ENCODE peak calls at places on chromosomes 7 and 10, in eight cellular contexts. J is left lung; O is upper lobe of right lung; K is ovary; Z is aorta; Y is CD4-positive, alpha-beta T cell; E is PC-3; N is right lobe of liver. T is an unnamed sample.

GRCh38 chr10:131980757-131981428 is 830 bp downstream of the BNIP3 start:
- DNase-seq in J (no peak), O (no peak), K (peak; percentile 60), Z (no peak), Y (no peak), E (no peak), N (peak; percentile 83), T (no peak)

GRCh38 chr7:1553513-1554210 is 2.3 kb downstream of the TMEM184A start:
- DNase-seq in J (no peak), O (no peak), K (no peak), Z (no peak), Y (no peak), E (no peak), N (no peak), T (no peak)

GRCh38 chr7:20598479-20599419 is 16.7 kb upstream of the ABCB5 start:
- DNase-seq in J (no peak), O (no peak), K (no peak), Z (no peak), Y (no peak), E (peak; percentile 84), N (no peak), T (no peak)

GRCh38 chr7:52799817-52800216 is 235.6 kb upstream of the POM121L12 start:
- DNase-seq in J (no peak), O (no peak), K (no peak), Z (no peak), Y (no peak), E (no peak), N (no peak), T (no peak)

GRCh38 chr7:44867073-44867990 is 18.0 kb downstream of the PURB start:
- DNase-seq in J (no peak), O (no peak), K (no peak), Z (no peak), Y (no peak), E (peak; percentile 77), N (no peak), T (no peak)

GRCh38 chr10:62306663-62307062 is 38.0 kb upstream of the RTKN2 start:
- DNase-seq in J (no peak), O (no peak), K (no peak), Z (no peak), Y (peak; percentile 6), E (no peak), N (no peak), T (no peak)

GRCh38 chr10:44752451-44753441 is 158.4 kb upstream of the TMEM72 start:
- DNase-seq in J (no peak), O (no peak), K (no peak), Z (no peak), Y (no peak), E (peak; percentile 98), N (no peak), T (no peak)

GRCh38 chr7:100547872-100548271 is 8.9 kb downstream of the AGFG2 start:
- DNase-seq in J (no peak), O (no peak), K (peak; percentile 61), Z (no peak), Y (no peak), E (no peak), N (peak; percentile 55), T (no peak)

GRCh38 chr10:13971586-13972475 is 358.9 kb downstream of the FRMD4A start:
- DNase-seq in J (no peak), O (no peak), K (no peak), Z (no peak), Y (no peak), E (no peak), N (no peak), T (no peak)

GRCh38 chr7:73606801-73607691 is 17.3 kb downstream of the MLXIPL start:
- DNase-seq in J (no peak), O (peak; percentile 78), K (peak; percentile 71), Z (peak; percentile 91), Y (peak; percentile 59), E (peak; percentile 55), N (no peak), T (no peak)

DNA sequence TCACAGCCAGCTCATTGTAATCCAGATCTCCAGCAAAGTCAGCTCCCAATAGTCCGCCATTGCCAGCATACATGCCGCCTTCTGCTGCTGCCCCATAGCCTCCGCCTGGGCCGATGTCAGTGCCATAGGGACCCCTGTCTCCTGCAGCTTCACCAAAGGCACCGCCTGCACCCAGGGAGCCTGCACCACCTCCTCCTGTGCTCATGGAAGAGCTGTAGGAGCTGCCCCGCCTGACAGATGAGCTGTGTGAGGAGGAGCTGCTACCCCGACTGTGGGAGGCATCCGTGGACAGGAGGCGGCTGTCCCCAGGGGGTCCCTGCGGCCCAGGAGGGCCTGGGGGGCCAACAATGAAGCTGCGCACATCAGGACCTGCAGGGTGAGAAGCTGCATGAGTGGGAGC is 51.7 kb downstream of the COL17A1 start:
- DNase-seq in J (no peak), O (peak; percentile 61), K (no peak), Z (no peak), Y (no peak), E (no peak), N (no peak), T (no peak)
- H3K27ac ChIP-seq in J (no peak overlapping the region), O (no peak overlapping the region), K (no peak overlapping the region), Z (no peak overlapping the region), Y (no peak overlapping the region), E (no peak overlapping the region), N (no peak overlapping the region), T (peak overlapping the region; percentile 61)

DNA sequence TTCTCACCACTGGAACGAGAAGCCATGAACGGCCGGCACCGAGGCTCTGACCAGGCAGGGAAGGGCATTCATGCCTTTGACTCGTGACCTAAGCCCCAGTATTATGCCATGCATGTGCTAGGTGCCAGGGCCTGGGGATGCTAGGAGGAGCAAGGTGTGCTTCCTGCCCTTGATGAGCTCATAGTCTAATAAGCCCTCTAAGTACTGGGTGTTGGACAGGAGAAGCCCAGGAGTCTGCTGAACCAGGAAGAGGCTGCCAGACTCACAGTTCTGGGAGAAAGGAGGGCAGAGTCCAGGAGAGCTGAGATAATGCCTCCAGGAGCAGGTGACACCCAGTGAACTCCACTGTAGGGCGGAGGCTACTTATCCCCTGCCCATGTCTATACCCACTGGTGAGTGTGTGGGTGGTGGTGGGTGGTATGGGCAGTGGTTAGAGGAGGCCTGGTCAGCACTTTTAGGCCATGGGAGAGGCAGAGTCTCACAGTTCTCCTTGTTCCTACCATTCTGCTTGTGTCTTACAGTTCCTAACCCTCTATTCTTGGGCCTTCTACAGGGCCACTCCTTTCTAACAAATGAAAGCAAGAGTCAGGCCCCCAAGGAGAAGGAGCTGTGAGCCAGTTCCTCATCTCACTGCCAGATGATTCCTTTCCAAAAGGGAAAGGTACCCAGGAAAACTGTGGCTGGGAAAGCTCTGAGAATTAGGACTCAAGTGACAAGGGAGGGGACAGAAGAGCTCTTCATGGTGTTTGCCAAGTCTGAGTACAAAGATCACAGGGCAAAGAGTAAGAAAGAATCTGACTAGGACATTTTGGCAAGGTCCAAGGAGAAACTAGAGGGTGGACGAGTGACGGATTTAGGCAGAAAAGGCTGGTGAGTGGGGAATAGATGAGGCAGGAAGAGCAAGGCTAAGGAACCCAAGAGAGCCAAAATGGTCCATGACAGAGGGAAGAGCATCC is 3.6 kb upstream of the MXI1 start:
- DNase-seq in J (no peak), O (no peak), K (no peak), Z (no peak), Y (no peak), E (no peak), N (no peak), T (no peak)
- H3K27ac ChIP-seq in J (no peak overlapping the region), O (no peak overlapping the region), K (no peak overlapping the region), Z (no peak overlapping the region), Y (no peak overlapping the region), E (no peak overlapping the region), N (no peak overlapping the region), T (no peak overlapping the region)

GRCh38 chr7:17942231-17942630 is 1.9 kb upstream of the SNX13 start:
- DNase-seq in J (no peak), O (no peak), K (no peak), Z (no peak), Y (no peak), E (peak; percentile 7), N (no peak), T (no peak)

GRCh38 chr7:17939670-17940301 is 508 bp downstream of the SNX13 start:
- DNase-seq in J (peak; percentile 68), O (peak; percentile 73), K (no peak), Z (peak; percentile 81), Y (peak; percentile 34), E (peak; percentile 38), N (peak; percentile 59), T (no peak)

GRCh38 chr7:17943006-17943405 is 2.7 kb upstream of the SNX13 start:
- DNase-seq in J (no peak), O (no peak), K (no peak), Z (no peak), Y (no peak), E (no peak), N (no peak), T (no peak)

GRCh38 chr7:17940302-17941170 is at the start of gene SNX13:
- DNase-seq in J (peak; percentile 93), O (peak; percentile 97), K (peak; percentile 91), Z (peak; percentile 97), Y (peak; percentile 85), E (peak; percentile 89), N (peak; percentile 95), T (peak; percentile 69)

DNA sequence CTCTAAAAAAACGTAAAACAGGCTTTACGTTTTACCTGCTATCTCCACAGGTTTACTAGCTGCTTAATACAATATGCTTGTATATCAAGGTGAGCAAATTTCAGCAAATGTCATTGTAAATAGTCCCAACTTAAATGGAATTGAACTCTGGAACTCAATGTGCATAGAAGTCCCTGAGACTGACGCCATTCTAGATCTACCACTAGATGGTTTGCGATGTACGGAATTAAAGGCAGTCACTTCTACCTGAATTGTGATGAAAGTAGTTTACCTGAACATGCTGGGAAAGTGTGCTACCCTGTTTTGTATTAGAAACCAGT is 837 bp upstream of the SNX13 start:
- DNase-seq in J (no peak), O (no peak), K (no peak), Z (no peak), Y (no peak), E (peak; percentile 32), N (no peak), T (no peak)
- H3K27ac ChIP-seq in J (peak overlapping the region; percentile 95), O (peak overlapping the region; percentile 99), K (no peak overlapping the region), Z (peak overlapping the region; percentile 17), Y (peak overlapping the region; percentile 93), E (no peak overlapping the region), N (peak overlapping the region; percentile 95), T (peak overlapping the region; percentile 89)

GRCh38 chr10:76085002-76085401 is 653.6 kb downstream of the LRMDA start:
- DNase-seq in J (no peak), O (no peak), K (no peak), Z (no peak), Y (no peak), E (no peak), N (no peak), T (no peak)

GRCh38 chr10:76082956-76083355 is 651.5 kb downstream of the LRMDA start:
- DNase-seq in J (no peak), O (no peak), K (no peak), Z (no peak), Y (no peak), E (peak; percentile 73), N (no peak), T (no peak)

GRCh38 chr10:76080991-76081390 is 649.6 kb downstream of the LRMDA start:
- DNase-seq in J (no peak), O (no peak), K (no peak), Z (no peak), Y (no peak), E (peak; percentile 69), N (no peak), T (no peak)

GRCh38 chr10:76080406-76080805 is 649.0 kb downstream of the LRMDA start:
- DNase-seq in J (no peak), O (no peak), K (no peak), Z (no peak), Y (no peak), E (peak; percentile 55), N (no peak), T (no peak)

DNA sequence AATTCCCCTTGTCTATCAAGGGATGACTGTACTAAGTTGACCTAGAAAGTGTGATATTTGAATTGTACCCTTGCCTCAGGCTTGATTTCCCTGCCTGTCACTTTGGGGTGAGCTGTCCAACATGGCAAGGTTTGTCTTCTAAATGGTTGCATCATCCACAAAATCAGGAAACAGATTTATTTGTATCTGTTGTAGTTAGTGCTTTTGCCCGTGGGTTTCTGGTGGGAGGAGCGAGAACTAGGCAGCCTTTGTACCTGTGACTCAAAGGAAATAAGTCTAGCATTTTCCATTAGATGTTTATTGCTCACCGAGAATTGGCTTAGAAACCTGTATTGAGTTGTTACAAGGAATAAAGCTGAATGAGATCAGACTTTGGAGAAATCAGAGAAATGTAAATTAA is 650.8 kb downstream of the LRMDA start:
- DNase-seq in J (no peak), O (no peak), K (no peak), Z (no peak), Y (no peak), E (peak; percentile 53), N (no peak), T (no peak)
- H3K27ac ChIP-seq in J (no peak overlapping the region), O (no peak overlapping the region), K (no peak overlapping the region), Z (no peak overlapping the region), Y (no peak overlapping the region), E (no peak overlapping the region), N (no peak overlapping the region), T (no peak overlapping the region)

T was measured in substantia nigra.